ENCODE peak calls at places on chromosomes 11 and 22, in seven cellular contexts. One of them, this sample, is unnamed.

GRCh38 chr11:58004664-58005063 is 19.0 kb upstream of the OR9Q1 start:
- DNase-seq in fibroblast of lung: no peak
- DNase-seq in HT1080: peak
- DNase-seq in GF-D8: no peak
- DNase-seq in ELF-1: no peak
- DNase-seq in H1: no peak
- DNase-seq in RPMI7951: no peak
- DNase-seq in this sample: no peak

GRCh38 chr11:124086447-124086846 is 28.8 kb upstream of the VWA5A start:
- DNase-seq in fibroblast of lung: no peak
- DNase-seq in HT1080: no peak
- DNase-seq in GF-D8: no peak
- DNase-seq in ELF-1: no peak
- DNase-seq in H1: no peak
- DNase-seq in RPMI7951: no peak
- DNase-seq in this sample: no peak

GRCh38 chr11:66089067-66089466 is 19.0 kb downstream of the PACS1 start:
- DNase-seq in fibroblast of lung: no peak
- DNase-seq in HT1080: no peak
- DNase-seq in GF-D8: no peak
- DNase-seq in ELF-1: no peak
- DNase-seq in H1: no peak
- DNase-seq in RPMI7951: no peak
- DNase-seq in this sample: no peak

GRCh38 chr11:64078294-64078693 is 42.6 kb downstream of the FLRT1 start:
- DNase-seq in fibroblast of lung: no peak
- DNase-seq in HT1080: no peak
- DNase-seq in GF-D8: no peak
- DNase-seq in ELF-1: no peak
- DNase-seq in H1: no peak
- DNase-seq in RPMI7951: no peak
- DNase-seq in this sample: no peak

GRCh38 chr22:45172872-45173585 is 9.3 kb downstream of the NUP50 start:
- DNase-seq in fibroblast of lung: no peak
- DNase-seq in HT1080: no peak
- DNase-seq in GF-D8: no peak
- DNase-seq in ELF-1: no peak
- DNase-seq in H1: no peak
- DNase-seq in RPMI7951: no peak
- DNase-seq in this sample: no peak

GRCh38 chr11:126384449-126385070 is 29.1 kb downstream of the ST3GAL4 start:
- DNase-seq in fibroblast of lung: no peak
- DNase-seq in HT1080: no peak
- DNase-seq in GF-D8: no peak
- DNase-seq in ELF-1: no peak
- DNase-seq in H1: no peak
- DNase-seq in RPMI7951: no peak
- DNase-seq in this sample: no peak

GRCh38 chr11:74714904-74715303 is 16.3 kb downstream of the CHRDL2 start:
- DNase-seq in fibroblast of lung: no peak
- DNase-seq in HT1080: no peak
- DNase-seq in GF-D8: no peak
- DNase-seq in ELF-1: no peak
- DNase-seq in H1: no peak
- DNase-seq in RPMI7951: no peak
- DNase-seq in this sample: no peak

GRCh38 chr22:19832476-19833108 is 22.1 kb downstream of the GNB1L start:
- DNase-seq in fibroblast of lung: no peak
- DNase-seq in HT1080: no peak
- DNase-seq in GF-D8: no peak
- DNase-seq in ELF-1: no peak
- DNase-seq in H1: peak
- DNase-seq in RPMI7951: no peak
- DNase-seq in this sample: no peak

GRCh38 chr22:28710112-28710888 is 30.7 kb upstream of the TTC28 start:
- DNase-seq in fibroblast of lung: peak
- DNase-seq in HT1080: peak
- DNase-seq in GF-D8: no peak
- DNase-seq in ELF-1: no peak
- DNase-seq in H1: no peak
- DNase-seq in RPMI7951: peak
- DNase-seq in this sample: peak

GRCh38 chr11:118002541-118003019 is 16.4 kb downstream of the IL10RA start:
- DNase-seq in fibroblast of lung: no peak
- DNase-seq in HT1080: no peak
- DNase-seq in GF-D8: peak
- DNase-seq in ELF-1: peak
- DNase-seq in H1: no peak
- DNase-seq in RPMI7951: peak
- DNase-seq in this sample: no peak

GRCh38 chr11:82854242-82854641 is 46.0 kb downstream of the PRCP start:
- DNase-seq in fibroblast of lung: peak
- DNase-seq in HT1080: peak
- DNase-seq in GF-D8: no peak
- DNase-seq in ELF-1: no peak
- DNase-seq in H1: no peak
- DNase-seq in RPMI7951: peak
- DNase-seq in this sample: no peak

GRCh38 chr11:89495951-89496350 is 4.8 kb upstream of the NOX4 start:
- DNase-seq in fibroblast of lung: peak
- DNase-seq in HT1080: peak
- DNase-seq in GF-D8: no peak
- DNase-seq in ELF-1: peak
- DNase-seq in H1: no peak
- DNase-seq in RPMI7951: peak
- DNase-seq in this sample: peak

GRCh38 chr22:23199159-23199558 is 18.9 kb downstream of the BCR start:
- DNase-seq in fibroblast of lung: peak
- DNase-seq in HT1080: no peak
- DNase-seq in GF-D8: no peak
- DNase-seq in ELF-1: peak
- DNase-seq in H1: no peak
- DNase-seq in RPMI7951: no peak
- DNase-seq in this sample: no peak

GRCh38 chr11:23988381-23989006 is 508.4 kb upstream of the LUZP2 start:
- DNase-seq in fibroblast of lung: peak
- DNase-seq in HT1080: peak
- DNase-seq in GF-D8: no peak
- DNase-seq in ELF-1: no peak
- DNase-seq in H1: no peak
- DNase-seq in RPMI7951: peak
- DNase-seq in this sample: peak

GRCh38 chr11:74568028-74568427 is 24.4 kb upstream of the POLD3 start:
- DNase-seq in fibroblast of lung: no peak
- DNase-seq in HT1080: no peak
- DNase-seq in GF-D8: no peak
- DNase-seq in ELF-1: no peak
- DNase-seq in H1: no peak
- DNase-seq in RPMI7951: no peak
- DNase-seq in this sample: no peak

GRCh38 chr11:16911186-16911585 is 103.0 kb downstream of the PLEKHA7 start:
- DNase-seq in fibroblast of lung: no peak
- DNase-seq in HT1080: no peak
- DNase-seq in GF-D8: no peak
- DNase-seq in ELF-1: no peak
- DNase-seq in H1: no peak
- DNase-seq in RPMI7951: no peak
- DNase-seq in this sample: no peak

GRCh38 chr11:936199-936598 is 10.5 kb downstream of the AP2A2 start:
- DNase-seq in fibroblast of lung: no peak
- DNase-seq in HT1080: no peak
- DNase-seq in GF-D8: no peak
- DNase-seq in ELF-1: no peak
- DNase-seq in H1: no peak
- DNase-seq in RPMI7951: no peak
- DNase-seq in this sample: no peak

GRCh38 chr11:119975561-119976152 is 162.3 kb downstream of the TRIM29 start:
- DNase-seq in fibroblast of lung: no peak
- DNase-seq in HT1080: no peak
- DNase-seq in GF-D8: no peak
- DNase-seq in ELF-1: peak
- DNase-seq in H1: peak
- DNase-seq in RPMI7951: no peak
- DNase-seq in this sample: no peak

GRCh38 chr11:12526789-12527188 is 147.4 kb upstream of the TEAD1 start:
- DNase-seq in fibroblast of lung: peak
- DNase-seq in HT1080: peak
- DNase-seq in GF-D8: no peak
- DNase-seq in ELF-1: no peak
- DNase-seq in H1: no peak
- DNase-seq in RPMI7951: peak
- DNase-seq in this sample: peak

GRCh38 chr11:5507177-5507576 is 2.6 kb downstream of the UBQLN3 start:
- DNase-seq in fibroblast of lung: no peak
- DNase-seq in HT1080: no peak
- DNase-seq in GF-D8: no peak
- DNase-seq in ELF-1: no peak
- DNase-seq in H1: no peak
- DNase-seq in RPMI7951: no peak
- DNase-seq in this sample: no peak

GRCh38 chr11:108568183-108568858 is 25.2 kb downstream of the EXPH5 start:
- DNase-seq in fibroblast of lung: no peak
- DNase-seq in HT1080: no peak
- DNase-seq in GF-D8: no peak
- DNase-seq in ELF-1: no peak
- DNase-seq in H1: peak
- DNase-seq in RPMI7951: no peak
- DNase-seq in this sample: no peak

GRCh38 chr22:47031628-47031915 is 269.1 kb downstream of the TBC1D22A start:
- DNase-seq in fibroblast of lung: no peak
- DNase-seq in HT1080: no peak
- DNase-seq in GF-D8: no peak
- DNase-seq in ELF-1: no peak
- DNase-seq in H1: no peak
- DNase-seq in RPMI7951: no peak
- DNase-seq in this sample: no peak

GRCh38 chr11:3836903-3837302 is 3.9 kb downstream of the RHOG start:
- DNase-seq in fibroblast of lung: no peak
- DNase-seq in HT1080: no peak
- DNase-seq in GF-D8: peak
- DNase-seq in ELF-1: no peak
- DNase-seq in H1: no peak
- DNase-seq in RPMI7951: no peak
- DNase-seq in this sample: no peak

GRCh38 chr11:76297143-76297542 is 83.8 kb downstream of the THAP12 start:
- DNase-seq in fibroblast of lung: no peak
- DNase-seq in HT1080: no peak
- DNase-seq in GF-D8: no peak
- DNase-seq in ELF-1: no peak
- DNase-seq in H1: no peak
- DNase-seq in RPMI7951: no peak
- DNase-seq in this sample: no peak

GRCh38 chr11:114109206-114110090 is 49.9 kb downstream of the ZBTB16 start:
- DNase-seq in fibroblast of lung: no peak
- DNase-seq in HT1080: no peak
- DNase-seq in GF-D8: peak
- DNase-seq in ELF-1: no peak
- DNase-seq in H1: no peak
- DNase-seq in RPMI7951: no peak
- DNase-seq in this sample: no peak

GRCh38 chr22:30275625-30276024 is 9.0 kb upstream of the OSM start:
- DNase-seq in fibroblast of lung: no peak
- DNase-seq in HT1080: no peak
- DNase-seq in GF-D8: no peak
- DNase-seq in ELF-1: no peak
- DNase-seq in H1: no peak
- DNase-seq in RPMI7951: no peak
- DNase-seq in this sample: peak

GRCh38 chr22:36280379-36280778 is 27.4 kb downstream of the APOL1 start:
- DNase-seq in fibroblast of lung: no peak
- DNase-seq in HT1080: no peak
- DNase-seq in GF-D8: no peak
- DNase-seq in ELF-1: no peak
- DNase-seq in H1: no peak
- DNase-seq in RPMI7951: no peak
- DNase-seq in this sample: no peak

GRCh38 chr11:125404811-125405481 is 91.1 kb downstream of the FEZ1 start:
- DNase-seq in fibroblast of lung: peak
- DNase-seq in HT1080: peak
- DNase-seq in GF-D8: no peak
- DNase-seq in ELF-1: peak
- DNase-seq in H1: peak
- DNase-seq in RPMI7951: peak
- DNase-seq in this sample: peak

GRCh38 chr11:32916361-32916760 is 23.8 kb downstream of the QSER1 start:
- DNase-seq in fibroblast of lung: no peak
- DNase-seq in HT1080: no peak
- DNase-seq in GF-D8: no peak
- DNase-seq in ELF-1: no peak
- DNase-seq in H1: no peak
- DNase-seq in RPMI7951: no peak
- DNase-seq in this sample: no peak

GRCh38 chr11:61071208-61071681 is 31.0 kb upstream of the CD5 start:
- DNase-seq in fibroblast of lung: no peak
- DNase-seq in HT1080: no peak
- DNase-seq in GF-D8: no peak
- DNase-seq in ELF-1: no peak
- DNase-seq in H1: no peak
- DNase-seq in RPMI7951: no peak
- DNase-seq in this sample: no peak

GRCh38 chr11:86715611-86716010 is 43.2 kb upstream of the ME3 start:
- DNase-seq in fibroblast of lung: no peak
- DNase-seq in HT1080: no peak
- DNase-seq in GF-D8: no peak
- DNase-seq in ELF-1: no peak
- DNase-seq in H1: no peak
- DNase-seq in RPMI7951: no peak
- DNase-seq in this sample: no peak

GRCh38 chr11:33376331-33377099 is 119.3 kb downstream of the HIPK3 start:
- DNase-seq in fibroblast of lung: peak
- DNase-seq in HT1080: peak
- DNase-seq in GF-D8: no peak
- DNase-seq in ELF-1: peak
- DNase-seq in H1: peak
- DNase-seq in RPMI7951: no peak
- DNase-seq in this sample: no peak

GRCh38 chr11:19880088-19880345 is 167.4 kb downstream of the NAV2 start:
- DNase-seq in fibroblast of lung: no peak
- DNase-seq in HT1080: no peak
- DNase-seq in GF-D8: no peak
- DNase-seq in ELF-1: no peak
- DNase-seq in H1: no peak
- DNase-seq in RPMI7951: no peak
- DNase-seq in this sample: no peak

This sample was measured in bronchial epithelial cell.